ENCODE peak calls at places on chromosome 3, in seven cellular contexts. Q is OCI-LY7; Y is transverse colon; L is CD8-positive, alpha-beta T cell; H is SJSA1; T is colonic mucosa; W is hepatocyte. Z is an unnamed sample.

GRCh38 chr3:10986592-10986991 is 6.0 kb upstream of the SLC6A1 start:
- DNase-seq in H (no peak), L (no peak), T (no peak), W (no peak), Y (no peak), Q (no peak), Z (no peak)

GRCh38 chr3:55491296-55491816 is 4.2 kb upstream of the WNT5A start:
- DNase-seq in W (peak; percentile 40), H (no peak), Q (no peak), T (peak; percentile 63), L (no peak), Y (peak; percentile 43), Z (no peak)

GRCh38 chr3:120839120-120839519 is 68.9 kb upstream of the STXBP5L start:
- DNase-seq in Y (no peak), L (no peak), T (no peak), Q (no peak), W (no peak), H (no peak), Z (no peak)

GRCh38 chr3:56971816-56972215 is 88.6 kb upstream of the SPATA12 start:
- DNase-seq in W (no peak), L (no peak), H (no peak), T (no peak), Y (no peak), Q (no peak), Z (no peak)

GRCh38 chr3:195441476-195441970 is 1.3 kb downstream of the ACAP2 start:
- DNase-seq in T (no peak), Q (peak; percentile 33), W (peak; percentile 64), L (no peak), H (no peak), Y (peak; percentile 24), Z (peak; percentile 6)

GRCh38 chr3:12175844-12176453 is 17.2 kb upstream of the TIMP4 start:
- DNase-seq in H (peak; percentile 7), L (peak; percentile 20), T (peak; percentile 76), Y (peak; percentile 67), Q (peak; percentile 27), W (peak; percentile 73), Z (no peak)

GRCh38 chr3:73046195-73046594 is 15.3 kb upstream of the EBLN2 start:
- DNase-seq in Q (no peak), W (no peak), T (no peak), L (no peak), Y (no peak), H (no peak), Z (no peak)

GRCh38 chr3:155428558-155428957 is 135.1 kb upstream of the STRIT1 start:
- DNase-seq in L (no peak), T (no peak), Q (no peak), W (no peak), H (peak; percentile 87), Y (no peak), Z (no peak)

GRCh38 chr3:54863366-54863765 is 64.5 kb downstream of the LRTM1 start:
- DNase-seq in L (no peak), H (peak; percentile 62), Y (no peak), Q (no peak), T (no peak), W (peak; percentile 22), Z (no peak)

GRCh38 chr3:196222876-196223595 is 6.7 kb downstream of the SLC51A start:
- DNase-seq in W (no peak), Y (no peak), Q (no peak), L (no peak), T (no peak), H (no peak), Z (no peak)

GRCh38 chr3:95055288-95055687 is 992.4 kb downstream of the NSUN3 start:
- DNase-seq in L (no peak), W (no peak), Y (no peak), Q (no peak), T (no peak), H (no peak), Z (no peak)

GRCh38 chr3:100516843-100517242 is 24.4 kb downstream of the TMEM45A start:
- DNase-seq in H (no peak), Q (no peak), Y (no peak), L (no peak), W (no peak), T (no peak), Z (no peak)

GRCh38 chr3:104510091-104510860 is 856.4 kb upstream of the ALCAM start:
- DNase-seq in Y (no peak), W (no peak), Q (no peak), L (no peak), H (no peak), T (no peak), Z (no peak)

GRCh38 chr3:116691041-116691440 is 18.5 kb upstream of the TUSC7 start:
- DNase-seq in Y (no peak), T (no peak), W (no peak), Q (no peak), L (no peak), H (no peak), Z (no peak)

GRCh38 chr3:66572090-66572632 is 71.3 kb upstream of the LRIG1 start:
- DNase-seq in T (no peak), Q (no peak), W (no peak), H (no peak), L (no peak), Y (no peak), Z (no peak)

GRCh38 chr3:13013994-13014754 is 59.1 kb downstream of the IQSEC1 start:
- DNase-seq in Q (peak; percentile 41), Y (no peak), H (no peak), L (peak; percentile 40), W (no peak), T (no peak), Z (peak; percentile 39)

DNA sequence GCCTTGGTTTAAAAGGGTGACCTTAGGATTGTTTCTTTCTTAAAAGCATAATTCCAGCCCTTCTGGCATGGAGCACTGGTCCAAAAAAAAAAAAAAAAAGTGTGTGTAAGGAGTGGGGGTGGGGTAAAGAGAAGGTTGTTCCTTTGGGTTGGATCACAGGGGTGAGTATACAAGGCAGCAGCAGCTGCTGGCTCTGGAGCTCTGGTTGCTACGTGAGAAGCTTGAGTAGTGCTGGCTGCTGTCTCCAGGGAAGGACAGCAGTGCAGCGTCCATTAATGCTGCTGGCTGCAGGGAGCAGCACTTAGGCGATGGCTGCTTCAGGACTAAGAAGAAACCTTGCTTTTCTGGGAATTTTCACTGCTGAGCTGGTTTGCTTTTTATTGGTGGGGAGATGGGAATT is 2.3 kb downstream of the SETD5 start:
- DNase-seq in W (peak; percentile 92), Q (peak; percentile 45), T (peak; percentile 69), H (peak; percentile 46), L (no peak), Y (peak; percentile 72), Z (no peak)
- H3K4me3 ChIP-seq in W (peak overlapping the region; percentile 93), Q (peak overlapping the region; percentile 96), T (peak overlapping the region; percentile 65), H (peak overlapping the region; percentile 92), L (no peak overlapping the region), Y (peak overlapping the region; percentile 75), Z (peak overlapping the region; percentile 88)

DNA sequence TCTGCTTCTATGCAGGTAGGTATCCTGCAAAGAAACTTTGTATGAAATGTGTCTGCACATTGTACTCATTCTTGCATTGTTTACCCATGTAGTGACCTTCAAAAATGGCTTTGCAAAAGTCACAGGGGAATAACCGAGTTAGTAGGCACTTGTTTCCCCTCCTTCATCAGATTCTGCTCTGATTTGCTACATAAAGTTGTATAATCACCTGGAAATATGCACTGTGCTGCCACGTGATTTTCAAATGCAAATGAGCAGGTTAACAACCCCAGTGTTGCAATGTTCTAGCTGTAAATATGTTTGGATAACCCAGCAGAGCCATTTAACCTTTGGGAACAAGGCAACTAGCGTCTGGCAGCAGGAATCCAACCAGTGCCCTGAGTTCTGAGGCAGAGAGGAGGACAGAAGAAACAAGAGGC is at the start of gene KNG1:
- DNase-seq in H (no peak), W (peak; percentile 36), L (no peak), T (peak; percentile 18), Y (no peak), Q (no peak), Z (no peak)
- H3K9me3 ChIP-seq in H (no peaks in the 10 kb centered on the region), W (no peaks in the 10 kb centered on the region), L (no peaks in the 10 kb centered on the region), T (no peaks in the 10 kb centered on the region), Y (no peaks in the 10 kb centered on the region), Q (no peaks in the 10 kb centered on the region), Z (no peaks in the 10 kb centered on the region)

DNA sequence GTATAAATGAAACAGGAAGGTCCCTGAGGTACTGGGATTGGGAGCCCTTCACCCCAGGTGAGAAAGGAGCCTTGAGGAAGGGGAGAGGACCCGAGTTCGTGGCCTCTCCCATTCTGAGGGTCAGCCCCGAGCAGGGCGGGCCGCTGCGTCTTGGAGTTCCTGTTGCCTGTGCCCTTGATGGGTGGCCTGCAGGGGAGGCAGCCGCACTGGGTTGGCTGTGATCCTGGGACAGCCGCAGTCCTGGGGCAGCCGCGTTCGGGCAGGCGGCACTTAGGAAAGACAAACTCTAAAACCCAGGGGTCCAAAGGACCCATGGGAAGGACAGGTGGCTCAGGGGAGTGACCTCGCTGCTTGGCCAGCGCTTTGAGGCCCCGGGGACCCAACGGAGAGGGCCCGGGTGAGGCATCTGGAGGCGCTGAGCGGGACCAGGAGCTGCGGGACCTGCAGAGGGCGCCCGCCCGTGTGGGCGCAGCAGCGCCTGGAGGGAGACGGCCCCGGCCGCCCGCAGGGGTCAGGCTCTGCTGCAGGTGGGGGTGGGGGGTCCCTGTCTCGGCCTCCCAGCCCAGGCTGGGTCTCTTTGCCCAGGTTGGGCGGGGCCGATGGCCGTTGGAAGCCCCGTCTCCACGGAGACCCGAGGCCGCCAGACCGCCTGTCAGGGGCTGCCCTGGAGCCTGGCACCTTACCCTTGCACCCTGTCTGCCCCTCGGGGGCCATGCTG is 65.1 kb downstream of the HMCES start:
- DNase-seq in W (peak; percentile 76), Q (peak; percentile 24), H (peak; percentile 18), Y (peak; percentile 53), T (peak; percentile 32), L (peak; percentile 24), Z (no peak)
- H3K4me3 ChIP-seq in W (no peak overlapping the region), Q (no peak overlapping the region), H (no peak overlapping the region), Y (peak overlapping the region; percentile 53), T (peak overlapping the region; percentile 27), L (peak overlapping the region; percentile 21), Z (no peak overlapping the region)

GRCh38 chr3:484302-484701 is 287.7 kb downstream of the CHL1 start:
- DNase-seq in W (no peak), Y (no peak), L (no peak), Q (no peak), H (no peak), T (no peak), Z (no peak)
- H3K9me3 ChIP-seq in W (no peaks in the 10 kb centered on the region), Y (no peaks in the 10 kb centered on the region), L (no peaks in the 10 kb centered on the region), Q (no peaks in the 10 kb centered on the region), H (no peaks in the 10 kb centered on the region), T (no peaks in the 10 kb centered on the region), Z (no peaks in the 10 kb centered on the region)

GRCh38 chr3:64561503-64561810 is 126.3 kb downstream of the ADAMTS9 start:
- DNase-seq in Y (no peak), T (no peak), Q (no peak), W (no peak), L (no peak), H (no peak), Z (no peak)
- H3K4me3 ChIP-seq in Y (no peak overlapping the region), T (no peak overlapping the region), Q (no peak overlapping the region), W (no peak overlapping the region), L (no peak overlapping the region), H (no peak overlapping the region), Z (no peak overlapping the region)

DNA sequence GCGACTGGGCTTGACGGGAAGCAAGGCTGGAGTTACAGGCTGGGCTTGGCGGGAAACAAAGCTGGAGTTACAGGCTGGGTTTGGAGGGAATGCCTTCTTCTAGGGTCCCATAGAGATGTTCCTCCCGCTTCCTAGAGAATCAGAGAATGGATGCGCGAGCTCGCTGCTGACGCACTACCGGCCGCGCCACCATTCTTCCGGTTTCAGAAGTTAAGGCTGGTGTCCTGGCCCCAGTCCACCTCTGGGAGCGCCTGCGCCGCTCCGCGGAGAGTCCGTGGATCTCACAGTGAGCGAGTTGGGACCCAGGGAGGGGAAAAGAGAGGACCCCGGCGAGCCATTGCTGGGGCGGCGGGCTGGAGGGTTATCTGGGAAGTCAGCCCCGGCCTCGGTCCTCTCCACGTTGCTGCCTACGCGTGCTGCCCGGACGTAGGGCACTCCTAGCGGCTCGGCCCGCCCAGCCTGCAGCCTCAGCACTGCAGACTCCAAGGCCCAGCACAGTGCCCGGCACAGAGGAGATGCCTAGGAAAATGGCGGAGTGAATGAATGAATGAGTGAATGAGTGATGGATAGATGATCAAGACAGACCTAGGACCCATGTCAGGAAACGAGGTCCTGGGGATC is at the start of gene ZNF502:
- DNase-seq in Q (no peak), T (peak; percentile 93), Y (peak; percentile 86), H (peak; percentile 14), W (peak; percentile 83), L (peak; percentile 70), Z (peak; percentile 21)
- H3K9me3 ChIP-seq in Q (no peaks in the 10 kb centered on the region), T (no peaks in the 10 kb centered on the region), Y (peaks cover 24% of the 10 kb centered on the region), H (peaks cover 18% of the 10 kb centered on the region), W (peaks cover 13% of the 10 kb centered on the region), L (peaks cover 17% of the 10 kb centered on the region), Z (peaks cover 8% of the 10 kb centered on the region)

Z was measured in naive thymus-derived CD4-positive, alpha-beta T cell.